ENCODE peak calls at places on chromosomes 7 and 10, in ten cellular contexts. One of them, this sample, is unnamed.

GRCh38 chr7:149874644-149875028 is 867 bp downstream of the ATP6V0E2 start:
- DNase-seq in effector memory CD8-positive, alpha-beta T cell: no peak
- DNase-seq in HuH-7: no peak
- DNase-seq in activated gamma-delta T cell treated with anti-CD3 and anti-CD28 coated beads, Interleukin-2, amount 50 U/mL, for 16 hours: no peak
- DNase-seq in naive thymus-derived CD8-positive, alpha-beta T cell: no peak
- DNase-seq in MG63: no peak
- DNase-seq in activated CD8-positive, alpha-beta memory T cell treated with anti-CD3 and anti-CD28 coated beads for 4 hours: no peak
- DNase-seq in NCI-H1105: no peak
- DNase-seq in GM12865: no peak
- DNase-seq in lung microvascular endothelial cell: no peak
- DNase-seq in this sample: no peak

GRCh38 chr10:125035136-125035535 is 93.2 kb downstream of the ZRANB1 start:
- DNase-seq in effector memory CD8-positive, alpha-beta T cell: no peak
- DNase-seq in activated CD8-positive, alpha-beta memory T cell treated with anti-CD3 and anti-CD28 coated beads for 4 hours: no peak
- DNase-seq in HuH-7: no peak
- DNase-seq in NCI-H1105: no peak
- DNase-seq in lung microvascular endothelial cell: peak
- DNase-seq in GM12865: no peak
- DNase-seq in naive thymus-derived CD8-positive, alpha-beta T cell: no peak
- DNase-seq in activated gamma-delta T cell treated with anti-CD3 and anti-CD28 coated beads, Interleukin-2, amount 50 U/mL, for 16 hours: no peak
- DNase-seq in MG63: no peak
- DNase-seq in this sample: peak

GRCh38 chr10:3935141-3935540 is 150.1 kb upstream of the KLF6 start:
- DNase-seq in effector memory CD8-positive, alpha-beta T cell: peak
- DNase-seq in activated gamma-delta T cell treated with anti-CD3 and anti-CD28 coated beads, Interleukin-2, amount 50 U/mL, for 16 hours: peak
- DNase-seq in lung microvascular endothelial cell: peak
- DNase-seq in MG63: peak
- DNase-seq in naive thymus-derived CD8-positive, alpha-beta T cell: no peak
- DNase-seq in activated CD8-positive, alpha-beta memory T cell treated with anti-CD3 and anti-CD28 coated beads for 4 hours: peak
- DNase-seq in HuH-7: no peak
- DNase-seq in GM12865: peak
- DNase-seq in NCI-H1105: no peak
- DNase-seq in this sample: peak

GRCh38 chr7:50446542-50446960 is 3.6 kb downstream of the FIGNL1 start:
- DNase-seq in lung microvascular endothelial cell: peak
- DNase-seq in activated gamma-delta T cell treated with anti-CD3 and anti-CD28 coated beads, Interleukin-2, amount 50 U/mL, for 16 hours: no peak
- DNase-seq in NCI-H1105: no peak
- DNase-seq in HuH-7: no peak
- DNase-seq in GM12865: peak
- DNase-seq in activated CD8-positive, alpha-beta memory T cell treated with anti-CD3 and anti-CD28 coated beads for 4 hours: no peak
- DNase-seq in MG63: peak
- DNase-seq in naive thymus-derived CD8-positive, alpha-beta T cell: no peak
- DNase-seq in effector memory CD8-positive, alpha-beta T cell: no peak
- DNase-seq in this sample: peak

GRCh38 chr10:90912854-90913479 is 7.9 kb downstream of the ANKRD1 start:
- DNase-seq in HuH-7: no peak
- DNase-seq in naive thymus-derived CD8-positive, alpha-beta T cell: no peak
- DNase-seq in activated gamma-delta T cell treated with anti-CD3 and anti-CD28 coated beads, Interleukin-2, amount 50 U/mL, for 16 hours: no peak
- DNase-seq in lung microvascular endothelial cell: peak
- DNase-seq in MG63: no peak
- DNase-seq in GM12865: no peak
- DNase-seq in activated CD8-positive, alpha-beta memory T cell treated with anti-CD3 and anti-CD28 coated beads for 4 hours: no peak
- DNase-seq in NCI-H1105: no peak
- DNase-seq in effector memory CD8-positive, alpha-beta T cell: no peak
- DNase-seq in this sample: no peak

GRCh38 chr7:102152672-102153585 is 133.7 kb upstream of the SH2B2 start:
- DNase-seq in activated gamma-delta T cell treated with anti-CD3 and anti-CD28 coated beads, Interleukin-2, amount 50 U/mL, for 16 hours: no peak
- DNase-seq in effector memory CD8-positive, alpha-beta T cell: no peak
- DNase-seq in HuH-7: peak
- DNase-seq in GM12865: no peak
- DNase-seq in naive thymus-derived CD8-positive, alpha-beta T cell: no peak
- DNase-seq in lung microvascular endothelial cell: peak
- DNase-seq in activated CD8-positive, alpha-beta memory T cell treated with anti-CD3 and anti-CD28 coated beads for 4 hours: no peak
- DNase-seq in MG63: no peak
- DNase-seq in NCI-H1105: no peak
- DNase-seq in this sample: peak

GRCh38 chr7:32588657-32589056 is 93.4 kb downstream of the AVL9 start:
- DNase-seq in MG63: peak
- DNase-seq in NCI-H1105: no peak
- DNase-seq in activated CD8-positive, alpha-beta memory T cell treated with anti-CD3 and anti-CD28 coated beads for 4 hours: no peak
- DNase-seq in activated gamma-delta T cell treated with anti-CD3 and anti-CD28 coated beads, Interleukin-2, amount 50 U/mL, for 16 hours: no peak
- DNase-seq in GM12865: peak
- DNase-seq in HuH-7: no peak
- DNase-seq in naive thymus-derived CD8-positive, alpha-beta T cell: no peak
- DNase-seq in lung microvascular endothelial cell: peak
- DNase-seq in effector memory CD8-positive, alpha-beta T cell: no peak
- DNase-seq in this sample: peak

GRCh38 chr7:16697507-16698199 is 51.7 kb downstream of the BZW2 start:
- DNase-seq in NCI-H1105: no peak
- DNase-seq in MG63: no peak
- DNase-seq in activated gamma-delta T cell treated with anti-CD3 and anti-CD28 coated beads, Interleukin-2, amount 50 U/mL, for 16 hours: no peak
- DNase-seq in naive thymus-derived CD8-positive, alpha-beta T cell: no peak
- DNase-seq in GM12865: no peak
- DNase-seq in lung microvascular endothelial cell: peak
- DNase-seq in effector memory CD8-positive, alpha-beta T cell: no peak
- DNase-seq in activated CD8-positive, alpha-beta memory T cell treated with anti-CD3 and anti-CD28 coated beads for 4 hours: no peak
- DNase-seq in HuH-7: no peak
- DNase-seq in this sample: no peak

GRCh38 chr10:60427709-60428386 is 38.2 kb upstream of the ANK3 start:
- DNase-seq in NCI-H1105: no peak
- DNase-seq in activated gamma-delta T cell treated with anti-CD3 and anti-CD28 coated beads, Interleukin-2, amount 50 U/mL, for 16 hours: no peak
- DNase-seq in MG63: no peak
- DNase-seq in naive thymus-derived CD8-positive, alpha-beta T cell: no peak
- DNase-seq in effector memory CD8-positive, alpha-beta T cell: no peak
- DNase-seq in HuH-7: no peak
- DNase-seq in GM12865: no peak
- DNase-seq in activated CD8-positive, alpha-beta memory T cell treated with anti-CD3 and anti-CD28 coated beads for 4 hours: no peak
- DNase-seq in lung microvascular endothelial cell: no peak
- DNase-seq in this sample: peak

GRCh38 chr10:128064615-128065580 is 61.3 kb downstream of the MKI67 start:
- DNase-seq in activated CD8-positive, alpha-beta memory T cell treated with anti-CD3 and anti-CD28 coated beads for 4 hours: peak
- DNase-seq in lung microvascular endothelial cell: no peak
- DNase-seq in MG63: peak
- DNase-seq in naive thymus-derived CD8-positive, alpha-beta T cell: peak
- DNase-seq in activated gamma-delta T cell treated with anti-CD3 and anti-CD28 coated beads, Interleukin-2, amount 50 U/mL, for 16 hours: peak
- DNase-seq in HuH-7: no peak
- DNase-seq in GM12865: peak
- DNase-seq in effector memory CD8-positive, alpha-beta T cell: peak
- DNase-seq in NCI-H1105: no peak
- DNase-seq in this sample: peak

GRCh38 chr10:63611078-63611477 is 89.9 kb downstream of the REEP3 start:
- DNase-seq in effector memory CD8-positive, alpha-beta T cell: no peak
- DNase-seq in naive thymus-derived CD8-positive, alpha-beta T cell: no peak
- DNase-seq in lung microvascular endothelial cell: no peak
- DNase-seq in MG63: no peak
- DNase-seq in GM12865: no peak
- DNase-seq in NCI-H1105: no peak
- DNase-seq in activated gamma-delta T cell treated with anti-CD3 and anti-CD28 coated beads, Interleukin-2, amount 50 U/mL, for 16 hours: no peak
- DNase-seq in activated CD8-positive, alpha-beta memory T cell treated with anti-CD3 and anti-CD28 coated beads for 4 hours: no peak
- DNase-seq in HuH-7: no peak
- DNase-seq in this sample: peak

GRCh38 chr7:37095122-37095521 is 353.5 kb downstream of the ELMO1 start:
- DNase-seq in activated CD8-positive, alpha-beta memory T cell treated with anti-CD3 and anti-CD28 coated beads for 4 hours: no peak
- DNase-seq in GM12865: no peak
- DNase-seq in MG63: no peak
- DNase-seq in lung microvascular endothelial cell: no peak
- DNase-seq in naive thymus-derived CD8-positive, alpha-beta T cell: no peak
- DNase-seq in NCI-H1105: no peak
- DNase-seq in activated gamma-delta T cell treated with anti-CD3 and anti-CD28 coated beads, Interleukin-2, amount 50 U/mL, for 16 hours: no peak
- DNase-seq in HuH-7: no peak
- DNase-seq in effector memory CD8-positive, alpha-beta T cell: no peak
- DNase-seq in this sample: peak

GRCh38 chr10:22253578-22253882 is 35.7 kb upstream of the EBLN1 start:
- DNase-seq in GM12865: no peak
- DNase-seq in NCI-H1105: no peak
- DNase-seq in activated CD8-positive, alpha-beta memory T cell treated with anti-CD3 and anti-CD28 coated beads for 4 hours: no peak
- DNase-seq in lung microvascular endothelial cell: peak
- DNase-seq in HuH-7: no peak
- DNase-seq in effector memory CD8-positive, alpha-beta T cell: peak
- DNase-seq in naive thymus-derived CD8-positive, alpha-beta T cell: peak
- DNase-seq in activated gamma-delta T cell treated with anti-CD3 and anti-CD28 coated beads, Interleukin-2, amount 50 U/mL, for 16 hours: no peak
- DNase-seq in MG63: no peak
- DNase-seq in this sample: no peak

GRCh38 chr7:50499092-50499491 is 48.9 kb upstream of the FIGNL1 start:
- DNase-seq in activated CD8-positive, alpha-beta memory T cell treated with anti-CD3 and anti-CD28 coated beads for 4 hours: no peak
- DNase-seq in activated gamma-delta T cell treated with anti-CD3 and anti-CD28 coated beads, Interleukin-2, amount 50 U/mL, for 16 hours: no peak
- DNase-seq in HuH-7: no peak
- DNase-seq in effector memory CD8-positive, alpha-beta T cell: no peak
- DNase-seq in GM12865: no peak
- DNase-seq in NCI-H1105: no peak
- DNase-seq in lung microvascular endothelial cell: no peak
- DNase-seq in naive thymus-derived CD8-positive, alpha-beta T cell: no peak
- DNase-seq in MG63: no peak
- DNase-seq in this sample: no peak

GRCh38 chr10:5900247-5900646 is 10.2 kb downstream of the FBH1 start:
- DNase-seq in effector memory CD8-positive, alpha-beta T cell: no peak
- DNase-seq in naive thymus-derived CD8-positive, alpha-beta T cell: no peak
- DNase-seq in GM12865: no peak
- DNase-seq in activated gamma-delta T cell treated with anti-CD3 and anti-CD28 coated beads, Interleukin-2, amount 50 U/mL, for 16 hours: no peak
- DNase-seq in lung microvascular endothelial cell: no peak
- DNase-seq in HuH-7: no peak
- DNase-seq in MG63: no peak
- DNase-seq in activated CD8-positive, alpha-beta memory T cell treated with anti-CD3 and anti-CD28 coated beads for 4 hours: no peak
- DNase-seq in NCI-H1105: no peak
- DNase-seq in this sample: no peak

GRCh38 chr7:100585511-100586265 is at the start of gene LRCH4:
- DNase-seq in HuH-7: peak
- DNase-seq in naive thymus-derived CD8-positive, alpha-beta T cell: peak
- DNase-seq in MG63: peak
- DNase-seq in lung microvascular endothelial cell: no peak
- DNase-seq in activated CD8-positive, alpha-beta memory T cell treated with anti-CD3 and anti-CD28 coated beads for 4 hours: no peak
- DNase-seq in activated gamma-delta T cell treated with anti-CD3 and anti-CD28 coated beads, Interleukin-2, amount 50 U/mL, for 16 hours: peak
- DNase-seq in effector memory CD8-positive, alpha-beta T cell: peak
- DNase-seq in GM12865: peak
- DNase-seq in NCI-H1105: peak
- DNase-seq in this sample: peak

GRCh38 chr10:34489973-34490372 is 325.1 kb downstream of the PARD3 start:
- DNase-seq in naive thymus-derived CD8-positive, alpha-beta T cell: no peak
- DNase-seq in lung microvascular endothelial cell: no peak
- DNase-seq in GM12865: no peak
- DNase-seq in MG63: no peak
- DNase-seq in NCI-H1105: no peak
- DNase-seq in HuH-7: no peak
- DNase-seq in activated CD8-positive, alpha-beta memory T cell treated with anti-CD3 and anti-CD28 coated beads for 4 hours: no peak
- DNase-seq in effector memory CD8-positive, alpha-beta T cell: no peak
- DNase-seq in activated gamma-delta T cell treated with anti-CD3 and anti-CD28 coated beads, Interleukin-2, amount 50 U/mL, for 16 hours: no peak
- DNase-seq in this sample: peak

GRCh38 chr7:156461881-156462665 is 178.5 kb upstream of the RNF32 start:
- DNase-seq in HuH-7: no peak
- DNase-seq in activated gamma-delta T cell treated with anti-CD3 and anti-CD28 coated beads, Interleukin-2, amount 50 U/mL, for 16 hours: no peak
- DNase-seq in activated CD8-positive, alpha-beta memory T cell treated with anti-CD3 and anti-CD28 coated beads for 4 hours: no peak
- DNase-seq in MG63: no peak
- DNase-seq in NCI-H1105: no peak
- DNase-seq in effector memory CD8-positive, alpha-beta T cell: no peak
- DNase-seq in naive thymus-derived CD8-positive, alpha-beta T cell: no peak
- DNase-seq in GM12865: no peak
- DNase-seq in lung microvascular endothelial cell: no peak
- DNase-seq in this sample: no peak

GRCh38 chr10:4183761-4184261 is 398.8 kb upstream of the KLF6 start:
- DNase-seq in activated gamma-delta T cell treated with anti-CD3 and anti-CD28 coated beads, Interleukin-2, amount 50 U/mL, for 16 hours: no peak
- DNase-seq in HuH-7: no peak
- DNase-seq in naive thymus-derived CD8-positive, alpha-beta T cell: no peak
- DNase-seq in GM12865: no peak
- DNase-seq in MG63: peak
- DNase-seq in effector memory CD8-positive, alpha-beta T cell: no peak
- DNase-seq in NCI-H1105: no peak
- DNase-seq in activated CD8-positive, alpha-beta memory T cell treated with anti-CD3 and anti-CD28 coated beads for 4 hours: no peak
- DNase-seq in lung microvascular endothelial cell: peak
- DNase-seq in this sample: no peak

GRCh38 chr10:124935946-124936345 is 6.0 kb upstream of the ZRANB1 start:
- DNase-seq in activated CD8-positive, alpha-beta memory T cell treated with anti-CD3 and anti-CD28 coated beads for 4 hours: no peak
- DNase-seq in MG63: peak
- DNase-seq in effector memory CD8-positive, alpha-beta T cell: no peak
- DNase-seq in lung microvascular endothelial cell: no peak
- DNase-seq in HuH-7: no peak
- DNase-seq in GM12865: no peak
- DNase-seq in NCI-H1105: no peak
- DNase-seq in naive thymus-derived CD8-positive, alpha-beta T cell: no peak
- DNase-seq in activated gamma-delta T cell treated with anti-CD3 and anti-CD28 coated beads, Interleukin-2, amount 50 U/mL, for 16 hours: no peak
- DNase-seq in this sample: peak

GRCh38 chr10:120735773-120736371 is 115.3 kb upstream of the WDR11 start:
- DNase-seq in GM12865: peak
- DNase-seq in effector memory CD8-positive, alpha-beta T cell: no peak
- DNase-seq in MG63: no peak
- DNase-seq in activated gamma-delta T cell treated with anti-CD3 and anti-CD28 coated beads, Interleukin-2, amount 50 U/mL, for 16 hours: no peak
- DNase-seq in lung microvascular endothelial cell: peak
- DNase-seq in HuH-7: peak
- DNase-seq in NCI-H1105: no peak
- DNase-seq in activated CD8-positive, alpha-beta memory T cell treated with anti-CD3 and anti-CD28 coated beads for 4 hours: no peak
- DNase-seq in naive thymus-derived CD8-positive, alpha-beta T cell: no peak
- DNase-seq in this sample: peak

This sample was measured in epithelial cell of esophagus.